ENCODE peak calls at places on chromosomes 1 and 21, in four cellular contexts. A is right cardiac atrium, C is HS-5, F is HT1080. G is an unnamed sample.

GRCh38 chr1:170168263-170168662 is 22.5 kb downstream of the NTMT2 start:
- DNase-seq in C (peak; percentile 18), A (no peak), F (peak; percentile 24), G (peak; percentile 31)

GRCh38 chr1:20727746-20728316 is 4.7 kb downstream of the SH2D5 start:
- DNase-seq in C (no peak), A (peak; percentile 53), F (no peak), G (no peak)

GRCh38 chr1:25461783-25462182 is 31.1 kb downstream of the MACO1 start:
- DNase-seq in A (no peak), F (no peak), C (no peak), G (no peak)

GRCh38 chr1:64877598-64877997 is 88.8 kb downstream of the JAK1 start:
- DNase-seq in A (no peak), C (no peak), F (no peak), G (no peak)

GRCh38 chr1:67685067-67685557 is at the start of gene GADD45A:
- DNase-seq in C (peak; percentile 97), F (peak; percentile 99), A (peak; percentile 99), G (peak; percentile 97)

GRCh38 chr1:91674107-91674506 is 173.5 kb downstream of the CDC7 start:
- DNase-seq in A (no peak), C (no peak), F (no peak), G (no peak)

GRCh38 chr1:27954186-27954585 is 5.6 kb upstream of the XKR8 start:
- DNase-seq in C (no peak), F (no peak), A (no peak), G (no peak)

GRCh38 chr1:207883660-207884245 is 27.2 kb downstream of the CD34 start:
- DNase-seq in A (no peak), C (no peak), F (no peak), G (no peak)

GRCh38 chr1:12407962-12408288 is 178.1 kb downstream of the VPS13D start:
- DNase-seq in C (no peak), F (no peak), A (no peak), G (no peak)

GRCh38 chr1:214009613-214010550 is 22.1 kb downstream of the PROX1 start:
- DNase-seq in F (no peak), A (no peak), C (no peak), G (no peak)

GRCh38 chr1:6300342-6301141 is 39.6 kb upstream of the GPR153 start:
- DNase-seq in F (no peak), C (no peak), A (no peak), G (no peak)

GRCh38 chr1:36207339-36207738 is 16.9 kb upstream of the THRAP3 start:
- DNase-seq in C (no peak), F (peak; percentile 18), A (peak; percentile 89), G (no peak)

GRCh38 chr1:27455166-27455811 is 34.7 kb downstream of the WASF2 start:
- DNase-seq in A (no peak), C (no peak), F (no peak), G (no peak)

GRCh38 chr21:15004721-15005370 is 60.0 kb downstream of the NRIP1 start:
- DNase-seq in F (no peak), A (no peak), C (no peak), G (no peak)

GRCh38 chr1:234763910-234764309 is 153.9 kb upstream of the IRF2BP2 start:
- DNase-seq in F (no peak), A (no peak), C (no peak), G (no peak)

GRCh38 chr1:35857830-35858229 is 25.2 kb upstream of the AGO1 start:
- DNase-seq in A (no peak), F (peak; percentile 33), C (no peak), G (no peak)

GRCh38 chr1:111471012-111471411 is 2.8 kb upstream of the C1orf162 start:
- DNase-seq in A (peak; percentile 73), C (no peak), F (no peak), G (no peak)